ENCODE peak calls at places on chromosomes 7 and 10, in nine cellular contexts. One of them, this sample, is unnamed.
A peak's percentile ranks its signal among the peaks of the same experiment; 100 is the strongest.

GRCh38 chr10:118595598-118596425 is at the start of gene PRLHR:
- DNase-seq in brain microvascular endothelial cell: peak; percentile 13
- DNase-seq in adrenal gland: peak; percentile 32
- DNase-seq in AG09319: no peak
- DNase-seq in astrocyte of the spinal cord: no peak
- DNase-seq in MM.1S: no peak
- DNase-seq in PC-3: no peak
- DNase-seq in colonic mucosa: no peak
- DNase-seq in lung: no peak
- DNase-seq in this sample: peak; percentile 28

GRCh38 chr7:137508437-137509175 is 165.1 kb upstream of the PTN start:
- DNase-seq in brain microvascular endothelial cell: peak; percentile 41
- DNase-seq in adrenal gland: no peak
- DNase-seq in AG09319: peak; percentile 7
- DNase-seq in astrocyte of the spinal cord: peak; percentile 86
- DNase-seq in MM.1S: no peak
- DNase-seq in PC-3: peak; percentile 65
- DNase-seq in colonic mucosa: no peak
- DNase-seq in lung: no peak
- DNase-seq in this sample: no peak

GRCh38 chr7:18607025-18607424 is 111.5 kb downstream of the HDAC9 start:
- DNase-seq in brain microvascular endothelial cell: no peak
- DNase-seq in adrenal gland: no peak
- DNase-seq in AG09319: peak; percentile 5
- DNase-seq in astrocyte of the spinal cord: peak; percentile 56
- DNase-seq in MM.1S: no peak
- DNase-seq in PC-3: peak; percentile 58
- DNase-seq in colonic mucosa: no peak
- DNase-seq in lung: no peak
- DNase-seq in this sample: no peak

GRCh38 chr10:69086131-69086530 is 1.8 kb upstream of the SRGN start:
- DNase-seq in brain microvascular endothelial cell: no peak
- DNase-seq in adrenal gland: peak; percentile 31
- DNase-seq in AG09319: no peak
- DNase-seq in astrocyte of the spinal cord: peak; percentile 23
- DNase-seq in MM.1S: no peak
- DNase-seq in PC-3: no peak
- DNase-seq in colonic mucosa: no peak
- DNase-seq in lung: no peak
- DNase-seq in this sample: no peak

GRCh38 chr7:28408105-28408973 is 4.0 kb upstream of the CREB5 start:
- DNase-seq in brain microvascular endothelial cell: no peak
- DNase-seq in adrenal gland: peak; percentile 37
- DNase-seq in AG09319: no peak
- DNase-seq in astrocyte of the spinal cord: no peak
- DNase-seq in MM.1S: no peak
- DNase-seq in PC-3: no peak
- DNase-seq in colonic mucosa: no peak
- DNase-seq in lung: peak; percentile 32
- DNase-seq in this sample: no peak

GRCh38 chr7:519429-519973 is at the start of gene PDGFA:
- DNase-seq in brain microvascular endothelial cell: no peak
- DNase-seq in adrenal gland: peak; percentile 50
- DNase-seq in AG09319: no peak
- DNase-seq in astrocyte of the spinal cord: no peak
- DNase-seq in MM.1S: no peak
- DNase-seq in PC-3: peak; percentile 51
- DNase-seq in colonic mucosa: no peak
- DNase-seq in lung: no peak
- DNase-seq in this sample: peak; percentile 66

GRCh38 chr7:144118341-144118740 is 4.6 kb upstream of the OR2A14 start:
- DNase-seq in brain microvascular endothelial cell: no peak
- DNase-seq in adrenal gland: no peak
- DNase-seq in AG09319: no peak
- DNase-seq in astrocyte of the spinal cord: no peak
- DNase-seq in MM.1S: no peak
- DNase-seq in PC-3: no peak
- DNase-seq in colonic mucosa: no peak
- DNase-seq in lung: no peak
- DNase-seq in this sample: no peak

GRCh38 chr7:155999631-156000489 is 187.6 kb upstream of the SHH start:
- DNase-seq in brain microvascular endothelial cell: no peak
- DNase-seq in adrenal gland: peak; percentile 9
- DNase-seq in AG09319: no peak
- DNase-seq in astrocyte of the spinal cord: no peak
- DNase-seq in MM.1S: no peak
- DNase-seq in PC-3: no peak
- DNase-seq in colonic mucosa: no peak
- DNase-seq in lung: no peak
- DNase-seq in this sample: no peak

GRCh38 chr7:108452707-108453106 is 3.5 kb downstream of the NRCAM start:
- DNase-seq in brain microvascular endothelial cell: peak; percentile 47
- DNase-seq in adrenal gland: no peak
- DNase-seq in AG09319: no peak
- DNase-seq in astrocyte of the spinal cord: peak; percentile 32
- DNase-seq in MM.1S: peak; percentile 32
- DNase-seq in PC-3: peak; percentile 28
- DNase-seq in colonic mucosa: no peak
- DNase-seq in lung: no peak
- DNase-seq in this sample: peak; percentile 4

GRCh38 chr7:127089146-127089545 is 163.6 kb downstream of the GRM8 start:
- DNase-seq in brain microvascular endothelial cell: no peak
- DNase-seq in adrenal gland: no peak
- DNase-seq in AG09319: no peak
- DNase-seq in astrocyte of the spinal cord: no peak
- DNase-seq in MM.1S: no peak
- DNase-seq in PC-3: no peak
- DNase-seq in colonic mucosa: no peak
- DNase-seq in lung: no peak
- DNase-seq in this sample: no peak

GRCh38 chr10:1550291-1550595 is 187.1 kb downstream of the ADARB2 start:
- DNase-seq in brain microvascular endothelial cell: no peak
- DNase-seq in adrenal gland: no peak
- DNase-seq in AG09319: no peak
- DNase-seq in astrocyte of the spinal cord: no peak
- DNase-seq in MM.1S: no peak
- DNase-seq in PC-3: no peak
- DNase-seq in colonic mucosa: no peak
- DNase-seq in lung: no peak
- DNase-seq in this sample: no peak

GRCh38 chr10:4205113-4205512 is 420.1 kb upstream of the KLF6 start:
- DNase-seq in brain microvascular endothelial cell: no peak
- DNase-seq in adrenal gland: no peak
- DNase-seq in AG09319: no peak
- DNase-seq in astrocyte of the spinal cord: no peak
- DNase-seq in MM.1S: no peak
- DNase-seq in PC-3: no peak
- DNase-seq in colonic mucosa: peak; percentile 48
- DNase-seq in lung: no peak
- DNase-seq in this sample: no peak

GRCh38 chr7:98278936-98279335 is 2.5 kb upstream of the BRI3 start:
- DNase-seq in brain microvascular endothelial cell: no peak
- DNase-seq in adrenal gland: no peak
- DNase-seq in AG09319: no peak
- DNase-seq in astrocyte of the spinal cord: no peak
- DNase-seq in MM.1S: no peak
- DNase-seq in PC-3: no peak
- DNase-seq in colonic mucosa: no peak
- DNase-seq in lung: no peak
- DNase-seq in this sample: no peak

GRCh38 chr7:130363156-130363847 is 17.0 kb upstream of the CPA1 start:
- DNase-seq in brain microvascular endothelial cell: peak; percentile 95
- DNase-seq in adrenal gland: peak; percentile 75
- DNase-seq in AG09319: peak; percentile 56
- DNase-seq in astrocyte of the spinal cord: peak; percentile 96
- DNase-seq in MM.1S: no peak
- DNase-seq in PC-3: peak; percentile 96
- DNase-seq in colonic mucosa: no peak
- DNase-seq in lung: no peak
- DNase-seq in this sample: peak; percentile 71

GRCh38 chr7:7596156-7596555 is 29.5 kb downstream of the MIOS start:
- DNase-seq in brain microvascular endothelial cell: no peak
- DNase-seq in adrenal gland: no peak
- DNase-seq in AG09319: no peak
- DNase-seq in astrocyte of the spinal cord: no peak
- DNase-seq in MM.1S: no peak
- DNase-seq in PC-3: no peak
- DNase-seq in colonic mucosa: no peak
- DNase-seq in lung: no peak
- DNase-seq in this sample: no peak

GRCh38 chr7:7595451-7595850 is 28.8 kb downstream of the MIOS start:
- DNase-seq in brain microvascular endothelial cell: no peak
- DNase-seq in adrenal gland: no peak
- DNase-seq in AG09319: no peak
- DNase-seq in astrocyte of the spinal cord: peak; percentile 35
- DNase-seq in MM.1S: peak; percentile 35
- DNase-seq in PC-3: peak; percentile 62
- DNase-seq in colonic mucosa: no peak
- DNase-seq in lung: no peak
- DNase-seq in this sample: no peak
- TF ChIP-seq CTCF in brain microvascular endothelial cell: no peak
- TF ChIP-seq CTCF in adrenal gland: peak; percentile 49
- TF ChIP-seq CTCF in AG09319: peak; percentile 17
- TF ChIP-seq CTCF in astrocyte of the spinal cord: no peak
- TF ChIP-seq CTCF in MM.1S: peak; percentile 36
- TF ChIP-seq CTCF in PC-3: peak; percentile 63
- TF ChIP-seq CTCF in colonic mucosa: no peak
- TF ChIP-seq CTCF in lung: peak; percentile 15
- TF ChIP-seq CTCF in this sample: peak; percentile 46

GRCh38 chr7:27171636-27172387 is 2.3 kb downstream of the HOXA10 start:
- DNase-seq in brain microvascular endothelial cell: no peak
- DNase-seq in adrenal gland: peak; percentile 12
- DNase-seq in AG09319: no peak
- DNase-seq in astrocyte of the spinal cord: no peak
- DNase-seq in MM.1S: no peak
- DNase-seq in PC-3: no peak
- DNase-seq in colonic mucosa: no peak
- DNase-seq in lung: no peak
- DNase-seq in this sample: no peak
- TF ChIP-seq CTCF in brain microvascular endothelial cell: no peak
- TF ChIP-seq CTCF in adrenal gland: no peak
- TF ChIP-seq CTCF in AG09319: no peak
- TF ChIP-seq CTCF in astrocyte of the spinal cord: no peak
- TF ChIP-seq CTCF in MM.1S: no peak
- TF ChIP-seq CTCF in PC-3: no peak
- TF ChIP-seq CTCF in colonic mucosa: no peak
- TF ChIP-seq CTCF in lung: no peak
- TF ChIP-seq CTCF in this sample: no peak

GRCh38 chr7:1768835-1769234 is 98.8 kb downstream of the ELFN1 start:
- DNase-seq in brain microvascular endothelial cell: no peak
- DNase-seq in adrenal gland: no peak
- DNase-seq in AG09319: no peak
- DNase-seq in astrocyte of the spinal cord: no peak
- DNase-seq in MM.1S: peak; percentile 30
- DNase-seq in PC-3: peak; percentile 25
- DNase-seq in colonic mucosa: no peak
- DNase-seq in lung: no peak
- DNase-seq in this sample: no peak

GRCh38 chr7:1765336-1765735 is 95.3 kb downstream of the ELFN1 start:
- DNase-seq in brain microvascular endothelial cell: no peak
- DNase-seq in adrenal gland: no peak
- DNase-seq in AG09319: no peak
- DNase-seq in astrocyte of the spinal cord: no peak
- DNase-seq in MM.1S: no peak
- DNase-seq in PC-3: no peak
- DNase-seq in colonic mucosa: no peak
- DNase-seq in lung: no peak
- DNase-seq in this sample: no peak

GRCh38 chr7:1769286-1770200 is 99.5 kb downstream of the ELFN1 start:
- DNase-seq in brain microvascular endothelial cell: no peak
- DNase-seq in adrenal gland: no peak
- DNase-seq in AG09319: no peak
- DNase-seq in astrocyte of the spinal cord: no peak
- DNase-seq in MM.1S: no peak
- DNase-seq in PC-3: no peak
- DNase-seq in colonic mucosa: no peak
- DNase-seq in lung: no peak
- DNase-seq in this sample: no peak

GRCh38 chr7:1770331-1770730 is 100.3 kb downstream of the ELFN1 start:
- DNase-seq in brain microvascular endothelial cell: no peak
- DNase-seq in adrenal gland: no peak
- DNase-seq in AG09319: no peak
- DNase-seq in astrocyte of the spinal cord: no peak
- DNase-seq in MM.1S: no peak
- DNase-seq in PC-3: no peak
- DNase-seq in colonic mucosa: no peak
- DNase-seq in lung: no peak
- DNase-seq in this sample: no peak

GRCh38 chr7:1767524-1767923 is 97.4 kb downstream of the ELFN1 start:
- DNase-seq in brain microvascular endothelial cell: no peak
- DNase-seq in adrenal gland: no peak
- DNase-seq in AG09319: no peak
- DNase-seq in astrocyte of the spinal cord: no peak
- DNase-seq in MM.1S: no peak
- DNase-seq in PC-3: no peak
- DNase-seq in colonic mucosa: no peak
- DNase-seq in lung: no peak
- DNase-seq in this sample: no peak
- TF ChIP-seq CTCF in brain microvascular endothelial cell: no peak
- TF ChIP-seq CTCF in adrenal gland: no peak
- TF ChIP-seq CTCF in AG09319: no peak
- TF ChIP-seq CTCF in astrocyte of the spinal cord: no peak
- TF ChIP-seq CTCF in MM.1S: peak; percentile 17
- TF ChIP-seq CTCF in PC-3: no peak
- TF ChIP-seq CTCF in colonic mucosa: no peak
- TF ChIP-seq CTCF in lung: no peak
- TF ChIP-seq CTCF in this sample: no peak

GRCh38 chr10:14562197-14562596 is 212.5 kb downstream of the FAM107B start:
- DNase-seq in brain microvascular endothelial cell: no peak
- DNase-seq in adrenal gland: no peak
- DNase-seq in AG09319: no peak
- DNase-seq in astrocyte of the spinal cord: no peak
- DNase-seq in MM.1S: no peak
- DNase-seq in PC-3: no peak
- DNase-seq in colonic mucosa: no peak
- DNase-seq in lung: no peak
- DNase-seq in this sample: no peak

GRCh38 chr10:14560794-14561765 is 213.6 kb downstream of the FAM107B start:
- DNase-seq in brain microvascular endothelial cell: no peak
- DNase-seq in adrenal gland: no peak
- DNase-seq in AG09319: no peak
- DNase-seq in astrocyte of the spinal cord: no peak
- DNase-seq in MM.1S: no peak
- DNase-seq in PC-3: no peak
- DNase-seq in colonic mucosa: peak; percentile 21
- DNase-seq in lung: no peak
- DNase-seq in this sample: no peak

GRCh38 chr10:14562615-14563214 is 212.0 kb downstream of the FAM107B start:
- DNase-seq in brain microvascular endothelial cell: no peak
- DNase-seq in adrenal gland: no peak
- DNase-seq in AG09319: no peak
- DNase-seq in astrocyte of the spinal cord: no peak
- DNase-seq in MM.1S: no peak
- DNase-seq in PC-3: no peak
- DNase-seq in colonic mucosa: peak; percentile 16
- DNase-seq in lung: no peak
- DNase-seq in this sample: no peak

GRCh38 chr10:14558025-14558424 is 216.7 kb downstream of the FAM107B start:
- DNase-seq in brain microvascular endothelial cell: no peak
- DNase-seq in adrenal gland: no peak
- DNase-seq in AG09319: no peak
- DNase-seq in astrocyte of the spinal cord: no peak
- DNase-seq in MM.1S: no peak
- DNase-seq in PC-3: no peak
- DNase-seq in colonic mucosa: no peak
- DNase-seq in lung: no peak
- DNase-seq in this sample: no peak

GRCh38 chr10:14560274-14560673 is 214.4 kb downstream of the FAM107B start:
- DNase-seq in brain microvascular endothelial cell: no peak
- DNase-seq in adrenal gland: no peak
- DNase-seq in AG09319: no peak
- DNase-seq in astrocyte of the spinal cord: peak; percentile 56
- DNase-seq in MM.1S: no peak
- DNase-seq in PC-3: peak; percentile 87
- DNase-seq in colonic mucosa: peak; percentile 18
- DNase-seq in lung: no peak
- DNase-seq in this sample: peak; percentile 77
- TF ChIP-seq CTCF in brain microvascular endothelial cell: peak; percentile 38
- TF ChIP-seq CTCF in adrenal gland: no peak
- TF ChIP-seq CTCF in AG09319: no peak
- TF ChIP-seq CTCF in astrocyte of the spinal cord: no peak
- TF ChIP-seq CTCF in MM.1S: no peak
- TF ChIP-seq CTCF in PC-3: peak; percentile 26
- TF ChIP-seq CTCF in colonic mucosa: no peak
- TF ChIP-seq CTCF in lung: no peak
- TF ChIP-seq CTCF in this sample: no peak